ENCODE peak calls at places on chromosomes 13 and 19, in nine cellular contexts. H, A, Y, S, F, M, Q, E and V are unnamed samples.

GRCh38 chr13:26468203-26468602 is 89.3 kb upstream of the WASF3 start:
- DNase-seq in H (no peak), A (no peak), Y (no peak), S (no peak), F (no peak), M (no peak), Q (no peak), E (no peak), V (no peak)

GRCh38 chr19:19214892-19215291 is 3.1 kb downstream of the NCAN start:
- DNase-seq in H (no peak), A (no peak), Y (peak), S (peak), F (no peak), M (peak), Q (no peak), E (no peak), V (peak)

GRCh38 chr19:41478875-41479756 is 36.2 kb downstream of the ERICH4 start:
- DNase-seq in H (no peak), A (no peak), Y (no peak), S (no peak), F (no peak), M (no peak), Q (no peak), E (no peak), V (peak)

GRCh38 chr13:82257790-82258507 is 1624.3 kb downstream of the SLITRK1 start:
- DNase-seq in H (no peak), A (no peak), Y (no peak), S (no peak), F (no peak), M (no peak), Q (no peak), E (no peak), V (no peak)

GRCh38 chr19:29936409-29936808 is 5.6 kb upstream of the URI1 start:
- DNase-seq in H (no peak), A (no peak), Y (no peak), S (no peak), F (peak), M (no peak), Q (no peak), E (no peak), V (no peak)

GRCh38 chr19:1397838-1398237 is 3.5 kb downstream of the GAMT start:
- DNase-seq in H (no peak), A (no peak), Y (no peak), S (no peak), F (no peak), M (no peak), Q (no peak), E (no peak), V (no peak)

GRCh38 chr13:73106513-73107214 is 47.9 kb downstream of the KLF5 start:
- DNase-seq in H (no peak), A (no peak), Y (no peak), S (no peak), F (no peak), M (no peak), Q (no peak), E (no peak), V (no peak)

GRCh38 chr13:19634129-19634740 is 776 bp downstream of the MPHOSPH8 start:
- DNase-seq in H (no peak), A (no peak), Y (no peak), S (no peak), F (no peak), M (peak), Q (no peak), E (no peak), V (peak)

GRCh38 chr19:9782282-9782681 is 13.7 kb upstream of the ZNF846 start:
- DNase-seq in H (no peak), A (no peak), Y (no peak), S (no peak), F (no peak), M (no peak), Q (no peak), E (no peak), V (no peak)

GRCh38 chr19:58346961-58347929 is 6.0 kb downstream of the A1BG start:
- DNase-seq in H (peak), A (peak), Y (no peak), S (no peak), F (peak), M (peak), Q (peak), E (peak), V (peak)

GRCh38 chr19:44645407-44646048 is 1.8 kb downstream of the PVR start:
- DNase-seq in H (no peak), A (no peak), Y (no peak), S (no peak), F (no peak), M (no peak), Q (no peak), E (no peak), V (no peak)

GRCh38 chr19:17719730-17720486 is 628 bp downstream of the MAP1S start:
- DNase-seq in H (no peak), A (no peak), Y (no peak), S (peak), F (peak), M (peak), Q (peak), E (no peak), V (no peak)

GRCh38 chr13:77310579-77311279 is 16.2 kb downstream of the MYCBP2 start:
- DNase-seq in H (no peak), A (no peak), Y (no peak), S (no peak), F (no peak), M (no peak), Q (no peak), E (no peak), V (no peak)

GRCh38 chr13:26951581-26952177 is 191.1 kb upstream of the GPR12 start:
- DNase-seq in H (no peak), A (no peak), Y (no peak), S (peak), F (no peak), M (peak), Q (no peak), E (no peak), V (no peak)

GRCh38 chr19:2494084-2494446 is 18.1 kb downstream of the GADD45B start:
- DNase-seq in H (no peak), A (no peak), Y (no peak), S (no peak), F (no peak), M (no peak), Q (no peak), E (no peak), V (peak)

GRCh38 chr13:46728777-46729176 is 68.2 kb downstream of the ESD start:
- DNase-seq in H (no peak), A (no peak), Y (no peak), S (no peak), F (peak), M (no peak), Q (no peak), E (no peak), V (peak)

GRCh38 chr13:100933841-100934240 is 259.2 kb upstream of the TMTC4 start:
- DNase-seq in H (no peak), A (no peak), Y (no peak), S (no peak), F (no peak), M (no peak), Q (no peak), E (no peak), V (no peak)

GRCh38 chr19:45906221-45906620 is 3.8 kb upstream of the MYPOP start:
- DNase-seq in H (no peak), A (no peak), Y (no peak), S (no peak), F (no peak), M (no peak), Q (no peak), E (no peak), V (peak)

GRCh38 chr19:38686530-38686888 is 39.1 kb downstream of the ACTN4 start:
- DNase-seq in H (peak), A (no peak), Y (no peak), S (no peak), F (peak), M (peak), Q (no peak), E (no peak), V (no peak)

GRCh38 chr13:79070343-79070974 is 335.6 kb downstream of the RBM26 start:
- DNase-seq in H (no peak), A (no peak), Y (no peak), S (no peak), F (peak), M (no peak), Q (no peak), E (no peak), V (no peak)

GRCh38 chr19:35195822-35196221 is 32.7 kb downstream of the FAM187B start:
- DNase-seq in H (no peak), A (no peak), Y (no peak), S (no peak), F (no peak), M (no peak), Q (no peak), E (no peak), V (no peak)